ENCODE peak calls at places on chromosomes 13 and 19, in five cellular contexts. One of them, this sample, is unnamed.

GRCh38 chr19:3547301-3547731 is 8.3 kb downstream of the TEKTIP1 start:
- DNase-seq in activated CD4-positive, CD25-positive, alpha-beta regulatory T cell treated with anti-CD3 and anti-CD28 coated beads, Interleukin-2, amount 50 U/mL, for 72 hours: no peak
- DNase-seq in LHCN-M2: no peak
- DNase-seq in stimulated activated naive CD4-positive, alpha-beta T cell: no peak
- DNase-seq in psoas muscle: no peak
- DNase-seq in this sample: no peak

GRCh38 chr19:32649751-32650150 is 25.2 kb downstream of the ANKRD27 start:
- DNase-seq in psoas muscle: peak; percentile 53
- DNase-seq in stimulated activated naive CD4-positive, alpha-beta T cell: no peak
- DNase-seq in activated CD4-positive, CD25-positive, alpha-beta regulatory T cell treated with anti-CD3 and anti-CD28 coated beads, Interleukin-2, amount 50 U/mL, for 72 hours: no peak
- DNase-seq in LHCN-M2: no peak
- DNase-seq in this sample: no peak

GRCh38 chr19:7916137-7916907 is 1.7 kb downstream of the TGFBR3L start:
- DNase-seq in LHCN-M2: peak; percentile 22
- DNase-seq in activated CD4-positive, CD25-positive, alpha-beta regulatory T cell treated with anti-CD3 and anti-CD28 coated beads, Interleukin-2, amount 50 U/mL, for 72 hours: peak; percentile 58
- DNase-seq in stimulated activated naive CD4-positive, alpha-beta T cell: peak; percentile 24
- DNase-seq in psoas muscle: no peak
- DNase-seq in this sample: no peak

GRCh38 chr19:34692541-34692940 is 15.1 kb downstream of the ZNF302 start:
- DNase-seq in LHCN-M2: no peak
- DNase-seq in psoas muscle: no peak
- DNase-seq in stimulated activated naive CD4-positive, alpha-beta T cell: no peak
- DNase-seq in activated CD4-positive, CD25-positive, alpha-beta regulatory T cell treated with anti-CD3 and anti-CD28 coated beads, Interleukin-2, amount 50 U/mL, for 72 hours: no peak
- DNase-seq in this sample: no peak

GRCh38 chr19:2186071-2186846 is 22.5 kb downstream of the DOT1L start:
- DNase-seq in psoas muscle: peak; percentile 92
- DNase-seq in LHCN-M2: peak; percentile 69
- DNase-seq in activated CD4-positive, CD25-positive, alpha-beta regulatory T cell treated with anti-CD3 and anti-CD28 coated beads, Interleukin-2, amount 50 U/mL, for 72 hours: no peak
- DNase-seq in stimulated activated naive CD4-positive, alpha-beta T cell: no peak
- DNase-seq in this sample: no peak

GRCh38 chr13:99862243-99862642 is 109.3 kb downstream of the ZIC5 start:
- DNase-seq in activated CD4-positive, CD25-positive, alpha-beta regulatory T cell treated with anti-CD3 and anti-CD28 coated beads, Interleukin-2, amount 50 U/mL, for 72 hours: no peak
- DNase-seq in psoas muscle: no peak
- DNase-seq in stimulated activated naive CD4-positive, alpha-beta T cell: no peak
- DNase-seq in LHCN-M2: no peak
- DNase-seq in this sample: no peak

GRCh38 chr19:4597278-4597974 is 37.9 kb upstream of the SEMA6B start:
- DNase-seq in stimulated activated naive CD4-positive, alpha-beta T cell: no peak
- DNase-seq in activated CD4-positive, CD25-positive, alpha-beta regulatory T cell treated with anti-CD3 and anti-CD28 coated beads, Interleukin-2, amount 50 U/mL, for 72 hours: no peak
- DNase-seq in psoas muscle: no peak
- DNase-seq in LHCN-M2: peak; percentile 27
- DNase-seq in this sample: no peak

GRCh38 chr13:92224052-92224821 is 825.8 kb downstream of the GPC5 start:
- DNase-seq in LHCN-M2: peak; percentile 7
- DNase-seq in psoas muscle: no peak
- DNase-seq in stimulated activated naive CD4-positive, alpha-beta T cell: no peak
- DNase-seq in activated CD4-positive, CD25-positive, alpha-beta regulatory T cell treated with anti-CD3 and anti-CD28 coated beads, Interleukin-2, amount 50 U/mL, for 72 hours: no peak
- DNase-seq in this sample: no peak

GRCh38 chr13:26658972-26659371 is 101.5 kb downstream of the WASF3 start:
- DNase-seq in activated CD4-positive, CD25-positive, alpha-beta regulatory T cell treated with anti-CD3 and anti-CD28 coated beads, Interleukin-2, amount 50 U/mL, for 72 hours: no peak
- DNase-seq in LHCN-M2: no peak
- DNase-seq in psoas muscle: no peak
- DNase-seq in stimulated activated naive CD4-positive, alpha-beta T cell: no peak
- DNase-seq in this sample: no peak

GRCh38 chr13:94520001-94520400 is 40.5 kb upstream of the DCT start:
- DNase-seq in LHCN-M2: no peak
- DNase-seq in stimulated activated naive CD4-positive, alpha-beta T cell: no peak
- DNase-seq in activated CD4-positive, CD25-positive, alpha-beta regulatory T cell treated with anti-CD3 and anti-CD28 coated beads, Interleukin-2, amount 50 U/mL, for 72 hours: no peak
- DNase-seq in psoas muscle: no peak
- DNase-seq in this sample: no peak

GRCh38 chr13:47679391-47679790 is 321.7 kb downstream of the SUCLA2 start:
- DNase-seq in stimulated activated naive CD4-positive, alpha-beta T cell: no peak
- DNase-seq in activated CD4-positive, CD25-positive, alpha-beta regulatory T cell treated with anti-CD3 and anti-CD28 coated beads, Interleukin-2, amount 50 U/mL, for 72 hours: no peak
- DNase-seq in psoas muscle: no peak
- DNase-seq in LHCN-M2: peak; percentile 47
- DNase-seq in this sample: no peak

GRCh38 chr19:7930765-7931164 is 4.8 kb upstream of the CTXN1 start:
- DNase-seq in LHCN-M2: no peak
- DNase-seq in activated CD4-positive, CD25-positive, alpha-beta regulatory T cell treated with anti-CD3 and anti-CD28 coated beads, Interleukin-2, amount 50 U/mL, for 72 hours: no peak
- DNase-seq in stimulated activated naive CD4-positive, alpha-beta T cell: no peak
- DNase-seq in psoas muscle: no peak
- DNase-seq in this sample: no peak

GRCh38 chr19:12668937-12669271 is 2.3 kb downstream of the WDR83 start:
- DNase-seq in stimulated activated naive CD4-positive, alpha-beta T cell: peak; percentile 33
- DNase-seq in LHCN-M2: peak; percentile 51
- DNase-seq in activated CD4-positive, CD25-positive, alpha-beta regulatory T cell treated with anti-CD3 and anti-CD28 coated beads, Interleukin-2, amount 50 U/mL, for 72 hours: peak; percentile 61
- DNase-seq in psoas muscle: peak; percentile 60
- DNase-seq in this sample: no peak

GRCh38 chr13:51590966-51591627 is 6.8 kb downstream of the WDFY2 start:
- DNase-seq in stimulated activated naive CD4-positive, alpha-beta T cell: no peak
- DNase-seq in psoas muscle: no peak
- DNase-seq in activated CD4-positive, CD25-positive, alpha-beta regulatory T cell treated with anti-CD3 and anti-CD28 coated beads, Interleukin-2, amount 50 U/mL, for 72 hours: no peak
- DNase-seq in LHCN-M2: peak; percentile 95
- DNase-seq in this sample: no peak

GRCh38 chr19:9352505-9352904 is 10.3 kb upstream of the ZNF177 start:
- DNase-seq in psoas muscle: no peak
- DNase-seq in LHCN-M2: no peak
- DNase-seq in activated CD4-positive, CD25-positive, alpha-beta regulatory T cell treated with anti-CD3 and anti-CD28 coated beads, Interleukin-2, amount 50 U/mL, for 72 hours: no peak
- DNase-seq in stimulated activated naive CD4-positive, alpha-beta T cell: no peak
- DNase-seq in this sample: no peak

GRCh38 chr19:11166281-11167142 is 10.9 kb upstream of the SPC24 start:
- DNase-seq in stimulated activated naive CD4-positive, alpha-beta T cell: no peak
- DNase-seq in activated CD4-positive, CD25-positive, alpha-beta regulatory T cell treated with anti-CD3 and anti-CD28 coated beads, Interleukin-2, amount 50 U/mL, for 72 hours: no peak
- DNase-seq in LHCN-M2: no peak
- DNase-seq in psoas muscle: peak; percentile 40
- DNase-seq in this sample: no peak

GRCh38 chr13:110447058-110447511 is 114.4 kb downstream of the RAB20 start:
- DNase-seq in stimulated activated naive CD4-positive, alpha-beta T cell: no peak
- DNase-seq in LHCN-M2: no peak
- DNase-seq in psoas muscle: no peak
- DNase-seq in activated CD4-positive, CD25-positive, alpha-beta regulatory T cell treated with anti-CD3 and anti-CD28 coated beads, Interleukin-2, amount 50 U/mL, for 72 hours: no peak
- DNase-seq in this sample: no peak

GRCh38 chr19:13881692-13882418 is 4.9 kb downstream of the NANOS3 start:
- DNase-seq in activated CD4-positive, CD25-positive, alpha-beta regulatory T cell treated with anti-CD3 and anti-CD28 coated beads, Interleukin-2, amount 50 U/mL, for 72 hours: peak; percentile 51
- DNase-seq in psoas muscle: peak; percentile 48
- DNase-seq in LHCN-M2: no peak
- DNase-seq in stimulated activated naive CD4-positive, alpha-beta T cell: no peak
- DNase-seq in this sample: no peak

GRCh38 chr19:45881909-45882528 is 3.9 kb downstream of the IRF2BP1 start:
- DNase-seq in activated CD4-positive, CD25-positive, alpha-beta regulatory T cell treated with anti-CD3 and anti-CD28 coated beads, Interleukin-2, amount 50 U/mL, for 72 hours: no peak
- DNase-seq in LHCN-M2: no peak
- DNase-seq in psoas muscle: no peak
- DNase-seq in stimulated activated naive CD4-positive, alpha-beta T cell: no peak
- DNase-seq in this sample: no peak

GRCh38 chr13:20526664-20527063 is 1.0 kb upstream of the CRYL1 start:
- DNase-seq in activated CD4-positive, CD25-positive, alpha-beta regulatory T cell treated with anti-CD3 and anti-CD28 coated beads, Interleukin-2, amount 50 U/mL, for 72 hours: no peak
- DNase-seq in stimulated activated naive CD4-positive, alpha-beta T cell: no peak
- DNase-seq in psoas muscle: no peak
- DNase-seq in LHCN-M2: no peak
- DNase-seq in this sample: no peak

GRCh38 chr19:5154799-5155426 is 185.7 kb downstream of the PTPRS start:
- DNase-seq in stimulated activated naive CD4-positive, alpha-beta T cell: no peak
- DNase-seq in activated CD4-positive, CD25-positive, alpha-beta regulatory T cell treated with anti-CD3 and anti-CD28 coated beads, Interleukin-2, amount 50 U/mL, for 72 hours: no peak
- DNase-seq in psoas muscle: no peak
- DNase-seq in LHCN-M2: no peak
- DNase-seq in this sample: no peak

GRCh38 chr19:35704218-35704617 is at the start of gene ZBTB32:
- DNase-seq in LHCN-M2: peak; percentile 40
- DNase-seq in activated CD4-positive, CD25-positive, alpha-beta regulatory T cell treated with anti-CD3 and anti-CD28 coated beads, Interleukin-2, amount 50 U/mL, for 72 hours: no peak
- DNase-seq in psoas muscle: no peak
- DNase-seq in stimulated activated naive CD4-positive, alpha-beta T cell: no peak
- DNase-seq in this sample: no peak

GRCh38 chr13:44313674-44314073 is 60.0 kb upstream of the SERP2 start:
- DNase-seq in stimulated activated naive CD4-positive, alpha-beta T cell: no peak
- DNase-seq in psoas muscle: no peak
- DNase-seq in LHCN-M2: peak; percentile 95
- DNase-seq in activated CD4-positive, CD25-positive, alpha-beta regulatory T cell treated with anti-CD3 and anti-CD28 coated beads, Interleukin-2, amount 50 U/mL, for 72 hours: no peak
- DNase-seq in this sample: no peak